ENCODE peak calls at places on chromosomes 7 and 10, in six cellular contexts. One of them, this sample, is unnamed.

GRCh38 chr7:134632937-134633540 is 13.6 kb upstream of the BPGM start:
- DNase-seq in GM06990: no peak
- DNase-seq in AG04450: no peak
- DNase-seq in left lung: no peak
- DNase-seq in transverse colon: no peak
- DNase-seq in astrocyte: peak; percentile 32
- DNase-seq in this sample: peak; percentile 60

GRCh38 chr7:112160771-112161150 is 45.4 kb downstream of the DOCK4 start:
- DNase-seq in GM06990: no peak
- DNase-seq in AG04450: no peak
- DNase-seq in left lung: no peak
- DNase-seq in transverse colon: no peak
- DNase-seq in astrocyte: no peak
- DNase-seq in this sample: no peak

GRCh38 chr7:51467384-51468017 is 150.9 kb upstream of the COBL start:
- DNase-seq in GM06990: no peak
- DNase-seq in AG04450: no peak
- DNase-seq in left lung: no peak
- DNase-seq in transverse colon: no peak
- DNase-seq in astrocyte: no peak
- DNase-seq in this sample: no peak

GRCh38 chr7:142916508-142916907 is 17.0 kb downstream of the TRPV5 start:
- DNase-seq in GM06990: no peak
- DNase-seq in AG04450: no peak
- DNase-seq in left lung: no peak
- DNase-seq in transverse colon: no peak
- DNase-seq in astrocyte: no peak
- DNase-seq in this sample: no peak

GRCh38 chr7:14754631-14755030 is 147.9 kb downstream of the DGKB start:
- DNase-seq in GM06990: no peak
- DNase-seq in AG04450: peak; percentile 8
- DNase-seq in left lung: no peak
- DNase-seq in transverse colon: no peak
- DNase-seq in astrocyte: peak; percentile 59
- DNase-seq in this sample: peak; percentile 23

GRCh38 chr10:76885815-76886214 is 751.8 kb downstream of the KCNMA1 start:
- DNase-seq in GM06990: no peak
- DNase-seq in AG04450: no peak
- DNase-seq in left lung: no peak
- DNase-seq in transverse colon: no peak
- DNase-seq in astrocyte: peak; percentile 7
- DNase-seq in this sample: no peak

GRCh38 chr7:128454808-128455555 is 696 bp upstream of the HILPDA start:
- DNase-seq in GM06990: no peak
- DNase-seq in AG04450: no peak
- DNase-seq in left lung: no peak
- DNase-seq in transverse colon: no peak
- DNase-seq in astrocyte: peak; percentile 47
- DNase-seq in this sample: peak; percentile 3

GRCh38 chr7:115782716-115783460 is 247.7 kb downstream of the TFEC start:
- DNase-seq in GM06990: no peak
- DNase-seq in AG04450: no peak
- DNase-seq in left lung: no peak
- DNase-seq in transverse colon: no peak
- DNase-seq in astrocyte: no peak
- DNase-seq in this sample: no peak

GRCh38 chr10:80460399-80461207 is 6.5 kb downstream of the TSPAN14 start:
- DNase-seq in GM06990: no peak
- DNase-seq in AG04450: no peak
- DNase-seq in left lung: peak; percentile 87
- DNase-seq in transverse colon: peak; percentile 87
- DNase-seq in astrocyte: peak; percentile 59
- DNase-seq in this sample: no peak

GRCh38 chr10:83990126-83990525 is 149.2 kb upstream of the GHITM start:
- DNase-seq in GM06990: peak; percentile 57
- DNase-seq in AG04450: no peak
- DNase-seq in left lung: no peak
- DNase-seq in transverse colon: peak; percentile 12
- DNase-seq in astrocyte: no peak
- DNase-seq in this sample: no peak

GRCh38 chr10:84469470-84469869 is 141.1 kb downstream of the CCSER2 start:
- DNase-seq in GM06990: no peak
- DNase-seq in AG04450: no peak
- DNase-seq in left lung: no peak
- DNase-seq in transverse colon: no peak
- DNase-seq in astrocyte: peak; percentile 8
- DNase-seq in this sample: no peak

GRCh38 chr10:132904169-132904813 is 38.1 kb downstream of the CFAP46 start:
- DNase-seq in GM06990: no peak
- DNase-seq in AG04450: no peak
- DNase-seq in left lung: no peak
- DNase-seq in transverse colon: no peak
- DNase-seq in astrocyte: peak; percentile 5
- DNase-seq in this sample: peak; percentile 4

GRCh38 chr10:4902571-4903011 is 60.6 kb upstream of the AKR1C1 start:
- DNase-seq in GM06990: no peak
- DNase-seq in AG04450: no peak
- DNase-seq in left lung: no peak
- DNase-seq in transverse colon: no peak
- DNase-seq in astrocyte: no peak
- DNase-seq in this sample: no peak

GRCh38 chr7:75616421-75617167 is 122.1 kb downstream of the HIP1 start:
- DNase-seq in GM06990: no peak
- DNase-seq in AG04450: no peak
- DNase-seq in left lung: no peak
- DNase-seq in transverse colon: no peak
- DNase-seq in astrocyte: no peak
- DNase-seq in this sample: no peak

GRCh38 chr7:100739934-100740333 is 6.5 kb downstream of the ZAN start:
- DNase-seq in GM06990: no peak
- DNase-seq in AG04450: no peak
- DNase-seq in left lung: no peak
- DNase-seq in transverse colon: no peak
- DNase-seq in astrocyte: no peak
- DNase-seq in this sample: no peak

GRCh38 chr10:100996678-100997363 is 2.8 kb upstream of the LZTS2 start:
- DNase-seq in GM06990: no peak
- DNase-seq in AG04450: no peak
- DNase-seq in left lung: no peak
- DNase-seq in transverse colon: peak; percentile 55
- DNase-seq in astrocyte: no peak
- DNase-seq in this sample: no peak

GRCh38 chr7:11831727-11832495 is at the start of gene THSD7A:
- DNase-seq in GM06990: peak; percentile 26
- DNase-seq in AG04450: no peak
- DNase-seq in left lung: peak; percentile 34
- DNase-seq in transverse colon: peak; percentile 20
- DNase-seq in astrocyte: peak; percentile 48
- DNase-seq in this sample: no peak

GRCh38 chr10:124999433-125000365 is 57.8 kb downstream of the ZRANB1 start:
- DNase-seq in GM06990: no peak
- DNase-seq in AG04450: peak; percentile 78
- DNase-seq in left lung: peak; percentile 35
- DNase-seq in transverse colon: peak; percentile 17
- DNase-seq in astrocyte: peak; percentile 90
- DNase-seq in this sample: peak; percentile 42

GRCh38 chr7:64574481-64575159 is 11.7 kb upstream of the ZNF680 start:
- DNase-seq in GM06990: no peak
- DNase-seq in AG04450: no peak
- DNase-seq in left lung: peak; percentile 45
- DNase-seq in transverse colon: no peak
- DNase-seq in astrocyte: peak; percentile 61
- DNase-seq in this sample: no peak

GRCh38 chr10:120806081-120806480 is 45.1 kb upstream of the WDR11 start:
- DNase-seq in GM06990: no peak
- DNase-seq in AG04450: no peak
- DNase-seq in left lung: no peak
- DNase-seq in transverse colon: no peak
- DNase-seq in astrocyte: no peak
- DNase-seq in this sample: no peak

GRCh38 chr7:80151274-80151665 is 16.6 kb downstream of the GNAI1 start:
- DNase-seq in GM06990: no peak
- DNase-seq in AG04450: no peak
- DNase-seq in left lung: no peak
- DNase-seq in transverse colon: no peak
- DNase-seq in astrocyte: peak; percentile 92
- DNase-seq in this sample: peak; percentile 86

GRCh38 chr7:120170849-120171248 is 102.1 kb upstream of the KCND2 start:
- DNase-seq in GM06990: no peak
- DNase-seq in AG04450: no peak
- DNase-seq in left lung: no peak
- DNase-seq in transverse colon: no peak
- DNase-seq in astrocyte: peak; percentile 15
- DNase-seq in this sample: no peak

DNA sequence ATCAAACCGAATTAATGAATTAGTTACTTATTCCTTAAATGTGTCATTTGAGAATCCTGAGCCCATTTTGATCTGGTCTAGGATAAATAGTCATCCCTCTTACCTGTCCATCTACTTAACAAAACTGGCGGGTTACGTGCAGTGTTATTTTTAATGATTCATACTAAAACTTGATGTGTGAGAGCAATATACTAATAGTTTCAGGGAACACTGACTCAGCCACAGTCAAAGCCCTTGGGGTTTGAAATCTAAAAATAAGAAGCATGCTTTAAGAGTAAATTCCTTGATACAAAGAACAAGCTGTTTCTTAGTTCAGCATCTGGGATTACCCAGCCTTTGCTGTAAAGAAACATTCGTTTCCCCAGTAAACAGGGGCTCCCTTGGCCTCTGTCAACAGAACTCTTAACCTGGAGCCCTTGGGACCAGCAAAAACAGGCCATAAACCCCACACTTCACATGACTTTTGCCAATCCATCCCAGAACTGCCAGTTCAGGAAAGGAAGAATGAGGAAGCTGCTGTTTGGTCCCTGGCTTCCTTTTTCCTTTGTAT is 370.6 kb upstream of the IGFBP3 start:
- DNase-seq in GM06990: peak; percentile 25
- DNase-seq in AG04450: no peak
- DNase-seq in left lung: no peak
- DNase-seq in transverse colon: no peak
- DNase-seq in astrocyte: peak; percentile 73
- DNase-seq in this sample: peak; percentile 70
- TF ChIP-seq CTCF in GM06990: no peak
- TF ChIP-seq CTCF in AG04450: no peak
- TF ChIP-seq CTCF in left lung: no peak
- TF ChIP-seq CTCF in transverse colon: no peak
- TF ChIP-seq CTCF in astrocyte: no peak
- TF ChIP-seq CTCF in this sample: no peak

DNA sequence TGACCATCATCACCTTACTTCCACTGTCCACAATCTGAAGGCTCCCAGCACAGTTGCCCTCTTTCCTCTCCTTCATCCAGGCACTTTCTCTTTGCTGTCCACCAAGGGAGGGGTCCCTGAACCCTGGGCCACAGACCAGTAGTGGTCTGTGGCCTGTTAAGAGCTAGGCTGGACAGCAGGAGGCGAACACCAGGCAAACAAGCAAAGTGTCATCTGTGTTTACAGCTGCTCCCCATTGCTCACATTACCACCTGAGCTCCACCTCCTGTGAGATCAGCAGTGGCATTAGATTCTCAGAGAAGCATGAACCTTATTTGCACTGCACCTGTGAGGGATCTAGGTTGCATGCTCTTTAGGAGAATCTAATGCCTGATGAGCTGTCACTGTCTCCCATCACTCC is 27.7 kb downstream of the FZD1 start:
- DNase-seq in GM06990: no peak
- DNase-seq in AG04450: no peak
- DNase-seq in left lung: no peak
- DNase-seq in transverse colon: no peak
- DNase-seq in astrocyte: no peak
- DNase-seq in this sample: no peak
- TF ChIP-seq CTCF in GM06990: no peak
- TF ChIP-seq CTCF in AG04450: no peak
- TF ChIP-seq CTCF in left lung: no peak
- TF ChIP-seq CTCF in transverse colon: no peak
- TF ChIP-seq CTCF in astrocyte: no peak
- TF ChIP-seq CTCF in this sample: no peak

DNA sequence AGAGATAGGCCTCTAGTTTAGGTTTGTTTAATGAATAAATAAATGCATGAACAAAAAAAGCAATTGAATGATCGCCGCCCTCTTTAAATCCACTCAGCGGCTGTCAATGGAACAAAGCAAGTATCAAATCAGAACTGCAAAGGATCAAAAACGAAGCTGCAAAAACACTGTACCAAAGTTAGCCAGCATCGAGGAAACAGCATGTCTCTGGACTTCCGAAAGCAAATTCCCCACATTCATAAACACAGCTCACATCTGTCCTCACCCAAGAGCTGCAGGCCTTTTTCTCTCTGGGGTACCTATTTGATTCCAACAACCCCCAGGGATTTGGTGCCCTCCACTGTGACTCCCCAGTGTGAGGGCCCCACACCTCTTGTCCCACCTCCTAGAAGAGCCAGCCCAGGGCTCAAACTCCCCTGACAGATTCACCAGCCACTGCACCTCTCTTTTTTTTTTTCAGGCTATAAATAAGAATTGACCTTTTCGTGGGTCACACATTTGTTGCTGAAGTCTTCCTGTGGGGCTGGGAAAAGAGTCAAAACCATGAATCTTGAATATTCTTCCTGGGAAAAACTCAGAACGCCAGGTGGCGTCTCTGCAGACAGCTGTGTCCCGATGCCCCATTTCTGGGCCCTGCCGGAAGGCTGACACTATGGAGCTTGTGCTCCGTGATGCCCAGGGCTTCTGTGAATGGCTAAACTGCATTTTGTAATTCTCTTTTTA is 51.8 kb downstream of the HSPA12A start:
- DNase-seq in GM06990: no peak
- DNase-seq in AG04450: no peak
- DNase-seq in left lung: no peak
- DNase-seq in transverse colon: no peak
- DNase-seq in astrocyte: no peak
- DNase-seq in this sample: no peak
- TF ChIP-seq CTCF in GM06990: no peak
- TF ChIP-seq CTCF in AG04450: peak; percentile 47
- TF ChIP-seq CTCF in left lung: no peak
- TF ChIP-seq CTCF in transverse colon: peak; percentile 17
- TF ChIP-seq CTCF in astrocyte: peak; percentile 33
- TF ChIP-seq CTCF in this sample: no peak

DNA sequence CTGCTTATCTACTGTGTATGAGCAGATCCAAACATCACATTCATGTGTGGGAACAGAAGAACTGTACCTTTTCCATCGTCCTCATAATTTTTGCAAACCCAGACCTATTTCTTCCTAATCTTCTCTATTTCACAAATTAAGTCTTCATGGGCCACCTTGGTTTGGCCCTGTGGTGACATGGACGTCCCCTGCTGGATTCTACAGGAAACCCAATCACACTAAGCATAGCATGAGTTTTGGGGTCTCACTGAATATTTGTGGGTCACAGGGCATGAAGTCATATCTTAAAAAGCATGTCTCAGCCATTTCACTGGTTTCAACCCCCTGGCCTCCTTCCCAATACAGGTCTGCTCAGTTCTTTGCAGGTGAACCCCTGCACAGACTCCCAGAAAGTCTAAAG is 35.8 kb upstream of the CDCA7L start:
- DNase-seq in GM06990: no peak
- DNase-seq in AG04450: no peak
- DNase-seq in left lung: no peak
- DNase-seq in transverse colon: no peak
- DNase-seq in astrocyte: no peak
- DNase-seq in this sample: no peak
- TF ChIP-seq CTCF in GM06990: peak; percentile 37
- TF ChIP-seq CTCF in AG04450: no peak
- TF ChIP-seq CTCF in left lung: no peak
- TF ChIP-seq CTCF in transverse colon: no peak
- TF ChIP-seq CTCF in astrocyte: no peak
- TF ChIP-seq CTCF in this sample: no peak

GRCh38 chr7:29840701-29841100 is 34.4 kb downstream of the WIPF3 start:
- DNase-seq in GM06990: no peak
- DNase-seq in AG04450: no peak
- DNase-seq in left lung: no peak
- DNase-seq in transverse colon: no peak
- DNase-seq in astrocyte: no peak
- DNase-seq in this sample: no peak
- TF ChIP-seq CTCF in GM06990: no peak
- TF ChIP-seq CTCF in AG04450: no peak
- TF ChIP-seq CTCF in left lung: no peak
- TF ChIP-seq CTCF in transverse colon: no peak
- TF ChIP-seq CTCF in astrocyte: no peak
- TF ChIP-seq CTCF in this sample: no peak

This sample was measured in HFFc6.